ENCODE peak calls at places on chromosomes 4 and X, in four cellular contexts. B, F, I and R are unnamed samples.
A peak's percentile ranks its signal among the peaks of the same experiment; 100 is the strongest.

GRCh38 chr4:10606483-10607155 is 77.9 kb downstream of the CLNK start:
- DNase-seq in B (no peak), F (no peak), I (no peak), R (no peak)

GRCh38 chr4:183544109-183544508 is 39.3 kb downstream of the ING2 start:
- DNase-seq in B (no peak), F (no peak), I (no peak), R (no peak)

GRCh38 chrX:71629467-71629866 is 11.2 kb upstream of the CXCR3 start:
- DNase-seq in B (no peak), F (no peak), I (no peak), R (no peak)

GRCh38 chr4:76689079-76689817 is 208.7 kb downstream of the SOWAHB start:
- DNase-seq in B (peak; percentile 70), F (no peak), I (no peak), R (peak; percentile 62)

GRCh38 chrX:40855411-40855810 is 120.1 kb upstream of the MED14 start:
- DNase-seq in B (no peak), F (no peak), I (no peak), R (no peak)

GRCh38 chr4:181909368-181909767 is 333.8 kb upstream of the TENM3 start:
- DNase-seq in B (no peak), F (peak; percentile 18), I (no peak), R (no peak)

GRCh38 chr4:128871948-128872347 is 62.4 kb downstream of the JADE1 start:
- DNase-seq in B (no peak), F (no peak), I (no peak), R (no peak)

GRCh38 chr4:45931151-45931550 is 192.7 kb downstream of the GABRG1 start:
- DNase-seq in B (no peak), F (no peak), I (no peak), R (no peak)

GRCh38 chrX:47651043-47651905 is 911 bp upstream of the ELK1 start:
- DNase-seq in B (peak; percentile 15), F (no peak), I (no peak), R (no peak)

GRCh38 chrX:134186362-134187121 is 50.4 kb upstream of the CCDC160 start:
- DNase-seq in B (no peak), F (no peak), I (peak; percentile 69), R (no peak)

GRCh38 chr4:116639070-116639577 is 446.3 kb downstream of the TRAM1L1 start:
- DNase-seq in B (no peak), F (no peak), I (no peak), R (no peak)

GRCh38 chr4:155085843-155086530 is 122.4 kb upstream of the NPY2R start:
- DNase-seq in B (no peak), F (no peak), I (no peak), R (no peak)

GRCh38 chr4:41207330-41207831 is 7.0 kb downstream of the APBB2 start:
- DNase-seq in B (no peak), F (peak; percentile 5), I (peak; percentile 65), R (no peak)

GRCh38 chr4:40722576-40723161 is 27.1 kb upstream of the NSUN7 start:
- DNase-seq in B (no peak), F (no peak), I (peak; percentile 67), R (no peak)

GRCh38 chr4:83112678-83113428 is 1.7 kb downstream of the PLAC8 start:
- DNase-seq in B (no peak), F (no peak), I (peak; percentile 55), R (no peak)

GRCh38 chr4:179595671-179596410 is 2153.6 kb upstream of the AGA start:
- DNase-seq in B (no peak), F (peak; percentile 50), I (no peak), R (no peak)

GRCh38 chr4:71338846-71339593 is at the start of gene SLC4A4:
- DNase-seq in B (no peak), F (peak; percentile 68), I (peak; percentile 61), R (no peak)

GRCh38 chr4:158193171-158193749 is 17.0 kb upstream of the TMEM144 start:
- DNase-seq in B (no peak), F (peak; percentile 66), I (no peak), R (no peak)

GRCh38 chr4:176790398-176790797 is 2.3 kb downstream of the VEGFC start:
- DNase-seq in B (no peak), F (no peak), I (no peak), R (no peak)

GRCh38 chr4:40243390-40243948 is 46.6 kb downstream of the RHOH start:
- DNase-seq in B (no peak), F (no peak), I (no peak), R (no peak)

GRCh38 chr4:89316931-89317366 is 9.3 kb upstream of the GPRIN3 start:
- DNase-seq in B (no peak), F (no peak), I (peak; percentile 61), R (no peak)

GRCh38 chrX:141969706-141970105 is 66.0 kb downstream of the MAGEC1 start:
- DNase-seq in B (no peak), F (no peak), I (no peak), R (no peak)

GRCh38 chrX:143378851-143379250 is 138.4 kb downstream of the SPANXN3 start:
- DNase-seq in B (no peak), F (no peak), I (no peak), R (no peak)

GRCh38 chr4:159464302-159464701 is 361.4 kb downstream of the RAPGEF2 start:
- DNase-seq in B (no peak), F (no peak), I (no peak), R (no peak)

GRCh38 chr4:26867914-26868684 is 7.5 kb downstream of the STIM2 start:
- DNase-seq in B (no peak), F (no peak), I (no peak), R (no peak)

GRCh38 chr4:77911091-77911490 is 48.5 kb downstream of the MRPL1 start:
- DNase-seq in B (no peak), F (no peak), I (no peak), R (no peak)

GRCh38 chrX:154595559-154595958 is 10.6 kb downstream of the CTAG1A start:
- DNase-seq in B (no peak), F (no peak), I (no peak), R (no peak)

GRCh38 chrX:135974279-135974856 is 580 bp upstream of the MMGT1 start:
- DNase-seq in B (peak; percentile 78), F (no peak), I (peak; percentile 68), R (peak; percentile 80)

GRCh38 chr4:130714006-130714405 is 1618.1 kb downstream of the C4orf33 start:
- DNase-seq in B (no peak), F (no peak), I (no peak), R (no peak)

GRCh38 chr4:111323916-111324315 is 701.0 kb upstream of the PITX2 start:
- DNase-seq in B (no peak), F (peak; percentile 53), I (no peak), R (no peak)

GRCh38 chrX:67684136-67684535 is 140.3 kb downstream of the AR start:
- DNase-seq in B (no peak), F (no peak), I (no peak), R (no peak)

GRCh38 chr4:14772388-14772787 is 229.9 kb upstream of the CPEB2 start:
- DNase-seq in B (no peak), F (no peak), I (no peak), R (no peak)

GRCh38 chr4:36224969-36225903 is 19.1 kb downstream of the ARAP2 start:
- DNase-seq in B (no peak), F (no peak), I (no peak), R (no peak)

GRCh38 chr4:80097395-80098177 is 24.6 kb upstream of the ANTXR2 start:
- DNase-seq in B (no peak), F (no peak), I (no peak), R (no peak)

GRCh38 chrX:77114501-77114900 is 332.7 kb upstream of the FGF16 start:
- DNase-seq in B (no peak), F (no peak), I (no peak), R (no peak)

GRCh38 chr4:16843831-16844508 is 54.5 kb downstream of the LDB2 start:
- DNase-seq in B (no peak), F (peak; percentile 10), I (no peak), R (no peak)

GRCh38 chr4:81165853-81166430 is 49.1 kb downstream of the PRKG2 start:
- DNase-seq in B (no peak), F (no peak), I (no peak), R (peak; percentile 74)